ENCODE peak calls at places on chromosomes 5 and 9, in seven cellular contexts. Z, E, M, A, L, S and X are unnamed samples.

GRCh38 chr9:82553654-82554366 is 509.1 kb downstream of the RASEF start:
- DNase-seq in M (no peak), L (no peak), S (no peak), Z (no peak), A (no peak), E (peak; percentile 11), X (no peak)

GRCh38 chr5:52771343-52772039 is 16.2 kb upstream of the ITGA1 start:
- DNase-seq in A (no peak), M (no peak), L (no peak), Z (no peak), E (no peak), S (no peak), X (no peak)

GRCh38 chr9:20854444-20854843 is 170.4 kb downstream of the FOCAD start:
- DNase-seq in E (no peak), S (no peak), A (no peak), M (no peak), L (no peak), Z (no peak), X (no peak)

GRCh38 chr9:123457586-123457985 is 101.6 kb downstream of the CRB2 start:
- DNase-seq in L (no peak), A (no peak), S (peak; percentile 59), M (no peak), E (no peak), Z (no peak), X (peak; percentile 56)

GRCh38 chr9:89361816-89362646 is 43.7 kb downstream of the SECISBP2 start:
- DNase-seq in L (no peak), A (no peak), S (no peak), M (no peak), Z (no peak), E (no peak), X (no peak)

GRCh38 chr5:83370957-83371356 is 100.6 kb upstream of the VCAN start:
- DNase-seq in L (no peak), A (no peak), Z (no peak), E (no peak), M (no peak), S (no peak), X (no peak)

GRCh38 chr5:135462304-135462703 is 10.2 kb upstream of the TIFAB start:
- DNase-seq in E (peak; percentile 90), S (no peak), M (no peak), Z (peak; percentile 85), L (no peak), A (peak; percentile 28), X (peak; percentile 65)

GRCh38 chr9:104808030-104808614 is 44.2 kb downstream of the NIPSNAP3B start:
- DNase-seq in L (no peak), M (no peak), Z (no peak), S (no peak), A (no peak), E (no peak), X (no peak)

GRCh38 chr9:10104796-10105195 is 508.0 kb downstream of the PTPRD start:
- DNase-seq in Z (no peak), L (no peak), E (no peak), M (no peak), A (no peak), S (no peak), X (no peak)

GRCh38 chr9:7130421-7130820 is 372.6 kb downstream of the KDM4C start:
- DNase-seq in L (no peak), S (no peak), A (no peak), E (no peak), M (no peak), Z (no peak), X (peak; percentile 64)

GRCh38 chr5:107118184-107118902 is 552.4 kb downstream of the EFNA5 start:
- DNase-seq in L (no peak), A (no peak), Z (no peak), M (no peak), S (no peak), E (no peak), X (peak; percentile 11)

GRCh38 chr5:36724429-36725332 is 118.3 kb downstream of the SLC1A3 start:
- DNase-seq in Z (peak; percentile 90), L (no peak), A (peak; percentile 81), E (no peak), M (peak; percentile 52), S (peak; percentile 49), X (no peak)

GRCh38 chr5:68126871-68127270 is 88.7 kb upstream of the PIK3R1 start:
- DNase-seq in S (no peak), A (no peak), L (no peak), E (no peak), Z (no peak), M (no peak), X (no peak)

GRCh38 chr5:52262844-52263243 is 524.9 kb upstream of the ITGA1 start:
- DNase-seq in A (no peak), L (no peak), Z (no peak), E (no peak), M (no peak), S (no peak), X (no peak)

GRCh38 chr5:149667084-149667826 is 62.9 kb upstream of the PPARGC1B start:
- DNase-seq in Z (peak; percentile 60), M (no peak), L (no peak), A (peak; percentile 20), S (no peak), E (peak; percentile 41), X (no peak)

GRCh38 chr5:131628990-131629389 is 6.0 kb downstream of the RAPGEF6 start:
- DNase-seq in E (no peak), M (no peak), L (no peak), A (no peak), Z (no peak), S (no peak), X (no peak)

GRCh38 chr9:91477106-91477505 is 53.5 kb upstream of the NFIL3 start:
- DNase-seq in S (no peak), A (no peak), L (no peak), M (no peak), E (peak; percentile 48), Z (no peak), X (no peak)

GRCh38 chr9:130794923-130795495 is 40.0 kb upstream of the ABL1 start:
- DNase-seq in S (no peak), L (no peak), Z (no peak), A (no peak), E (no peak), M (no peak), X (no peak)